ENCODE peak calls at places on chromosomes 2 and 18, in four cellular contexts. S is T-helper 17 cell, V is fibroblast of the aortic adventitia, X is fibroblast of lung. M is an unnamed sample.

GRCh38 chr2:100185516-100185915 is 43.1 kb upstream of the AFF3 start:
- DNase-seq in S (no peak), V (no peak), X (no peak), M (no peak)

GRCh38 chr2:5692561-5693287 is 540 bp downstream of the SOX11 start:
- DNase-seq in S (no peak), V (no peak), X (peak), M (no peak)

GRCh38 chr2:72892506-72893173 is 5.4 kb downstream of the SPR start:
- DNase-seq in S (peak), V (peak), X (peak), M (peak)

GRCh38 chr2:190627881-190628412 is 20.9 kb upstream of the NAB1 start:
- DNase-seq in S (no peak), V (no peak), X (peak), M (no peak)

GRCh38 chr18:13370995-13371625 is 152.6 kb downstream of the LDLRAD4 start:
- DNase-seq in S (no peak), V (no peak), X (no peak), M (no peak)

GRCh38 chr2:30847329-30847728 is 40.1 kb upstream of the CAPN13 start:
- DNase-seq in S (no peak), V (no peak), X (no peak), M (no peak)

GRCh38 chr18:56245856-56246575 is 392.4 kb downstream of the TXNL1 start:
- DNase-seq in S (no peak), V (peak), X (peak), M (no peak)

GRCh38 chr2:156110890-156111289 is 221.6 kb downstream of the NR4A2 start:
- DNase-seq in S (no peak), V (no peak), X (no peak), M (no peak)

GRCh38 chr2:215870088-215870490 is 143.3 kb downstream of the MREG start:
- DNase-seq in S (no peak), V (peak), X (peak), M (no peak)